ENCODE peak calls at places on chromosomes 7 and 10, in seven cellular contexts. I is IMR-90, P is gastrocnemius medialis, K is stomach, T is K562, A is AG04450, Y is GM23338. J is an unnamed sample. For H3K27me3, the result is how much of the 10 kb centered on the place peaks cover.

GRCh38 chr7:77933394-77933793 is 134.8 kb downstream of the PHTF2 start:
- DNase-seq in P (no peak), Y (no peak), K (no peak), T (peak), A (no peak), I (peak), J (no peak)

GRCh38 chr7:134502463-134502862 is 24.9 kb upstream of the AKR1B10 start:
- DNase-seq in Y (no peak), K (no peak), A (no peak), T (no peak), I (peak), P (peak), J (no peak)

GRCh38 chr10:131789516-131789915 is 111.3 kb upstream of the PPP2R2D start:
- DNase-seq in Y (no peak), K (peak), P (no peak), I (no peak), T (no peak), A (no peak), J (no peak)

GRCh38 chr10:80429521-80429966 is 21.2 kb downstream of the PRXL2A start:
- DNase-seq in A (no peak), T (no peak), K (peak), I (no peak), Y (no peak), P (no peak), J (no peak)

GRCh38 chr10:84613336-84614021 is 285.1 kb downstream of the CCSER2 start:
- DNase-seq in K (no peak), P (no peak), T (peak), I (no peak), Y (peak), A (no peak), J (no peak)

GRCh38 chr10:7159517-7159916 is 251.3 kb downstream of the SFMBT2 start:
- DNase-seq in Y (no peak), A (no peak), I (no peak), T (no peak), K (no peak), P (no peak), J (peak)

GRCh38 chr10:119489572-119490326 is 52.8 kb downstream of the RGS10 start:
- DNase-seq in K (peak), A (no peak), I (no peak), T (peak), Y (peak), P (no peak), J (peak)

GRCh38 chr7:159075563-159076238 is 69.0 kb downstream of the VIPR2 start:
- DNase-seq in I (no peak), K (no peak), T (no peak), P (no peak), A (no peak), Y (no peak), J (no peak)

GRCh38 chr10:119658274-119658673 is 7.1 kb downstream of the BAG3 start:
- DNase-seq in K (peak), T (peak), Y (peak), I (peak), A (peak), P (peak), J (no peak)

GRCh38 chr7:36159618-36160017 is 6.6 kb downstream of the EEPD1 start:
- DNase-seq in A (no peak), Y (no peak), P (no peak), I (no peak), K (no peak), T (no peak), J (no peak)

GRCh38 chr10:77837248-77837924 is 89.2 kb downstream of the DLG5 start:
- DNase-seq in Y (peak), I (peak), P (no peak), A (peak), K (peak), T (peak), J (peak)

GRCh38 chr7:6640246-6640721 is 3.2 kb downstream of the ZNF316 start:
- DNase-seq in I (peak), K (no peak), Y (peak), A (no peak), P (no peak), T (peak), J (no peak)

GRCh38 chr7:135321556-135321955 is 87.9 kb downstream of the STRA8 start:
- DNase-seq in A (no peak), I (peak), T (no peak), P (no peak), Y (no peak), K (no peak), J (no peak)

GRCh38 chr7:112572669-112573301 is 92.0 kb downstream of the LSMEM1 start:
- DNase-seq in Y (no peak), K (no peak), I (no peak), T (peak), P (no peak), A (no peak), J (no peak)

GRCh38 chr10:85231534-85232270 is 903.3 kb downstream of the CCSER2 start:
- DNase-seq in K (no peak), I (no peak), A (no peak), P (no peak), Y (no peak), T (no peak), J (no peak)

GRCh38 chr7:107972986-107973385 is 30.0 kb downstream of the LAMB1 start:
- DNase-seq in K (no peak), I (no peak), P (no peak), T (no peak), Y (no peak), A (no peak), J (no peak)

GRCh38 chr7:139731802-139732470 is 45.9 kb downstream of the HIPK2 start:
- DNase-seq in A (no peak), T (no peak), K (peak), Y (no peak), P (peak), I (peak), J (no peak)

GRCh38 chr7:41189866-41190265 is 513.0 kb downstream of the INHBA start:
- DNase-seq in A (peak), P (no peak), K (no peak), T (no peak), I (peak), Y (no peak), J (no peak)

GRCh38 chr7:158765020-158765419 is 60.4 kb upstream of the NCAPG2 start:
- DNase-seq in K (no peak), Y (no peak), I (no peak), A (no peak), P (no peak), T (no peak), J (no peak)

GRCh38 chr7:11726251-11727155 is 105.5 kb downstream of the THSD7A start:
- DNase-seq in K (no peak), I (peak), P (no peak), T (no peak), A (peak), Y (no peak), J (no peak)

GRCh38 chr7:150390206-150390605 is 11.1 kb downstream of the ZNF775 start:
- DNase-seq in A (no peak), Y (no peak), T (no peak), P (no peak), K (no peak), I (peak), J (no peak)

GRCh38 chr7:54115028-54115763 is 427.0 kb upstream of the VSTM2A start:
- DNase-seq in K (no peak), A (no peak), I (no peak), T (no peak), Y (no peak), P (no peak), J (no peak)

GRCh38 chr7:107687656-107688055 is 27.0 kb downstream of the SLC26A4 start:
- DNase-seq in A (no peak), Y (no peak), I (peak), K (no peak), P (no peak), T (no peak), J (no peak)

GRCh38 chr7:139328375-139328774 is 12.8 kb upstream of the FMC1 start:
- DNase-seq in A (peak), I (peak), P (no peak), K (no peak), T (no peak), Y (no peak), J (no peak)

GRCh38 chr7:23471090-23471859 is 984 bp upstream of the IGF2BP3 start:
- DNase-seq in P (no peak), A (no peak), I (peak), K (no peak), Y (peak), T (peak), J (no peak)
- H3K27me3 ChIP-seq in P (half or more), A (under half), I (under half), K (half or more), Y (under half), T (under half), J (half or more)

GRCh38 chr7:27105161-27106122 is 3.0 kb upstream of the HOXA2 start:
- DNase-seq in Y (no peak), A (no peak), T (no peak), P (no peak), K (no peak), I (peak), J (no peak)
- H3K27ac ChIP-seq in Y (no peak), A (peak), T (no peak), P (peak), K (peak), I (peak), J (no peak)

DNA sequence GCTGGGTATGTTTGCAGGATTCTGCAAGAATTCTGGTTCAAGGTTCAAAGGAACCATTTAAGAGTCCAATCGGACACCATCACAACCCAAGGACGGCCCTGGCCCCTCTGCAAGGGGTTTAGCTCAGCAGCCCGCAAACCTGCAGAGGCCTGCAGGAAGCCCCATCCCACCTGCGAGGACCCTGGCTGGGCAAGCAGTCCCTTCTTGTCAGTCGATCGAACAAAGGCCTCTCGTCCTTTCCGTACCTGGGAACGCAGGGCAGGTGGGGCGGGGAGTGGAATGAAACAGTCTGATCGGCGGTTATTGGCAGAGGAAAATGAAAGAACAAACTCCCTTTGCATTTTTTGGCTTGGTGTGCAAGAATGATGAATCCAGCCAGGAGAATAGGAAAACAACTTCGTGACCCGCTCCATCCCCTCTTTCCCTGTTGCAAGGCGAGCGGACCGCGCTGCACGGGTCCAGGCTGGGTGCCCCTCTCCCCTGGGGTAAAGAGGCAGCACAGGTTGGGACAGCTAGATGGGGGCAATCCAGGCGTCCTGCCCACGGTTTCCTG is 73.7 kb downstream of the INSIG1 start:
- DNase-seq in K (no peak), P (no peak), T (no peak), Y (peak), I (no peak), A (no peak), J (no peak)
- H3K27me3 ChIP-seq in K (half or more), P (half or more), T (under half), Y (half or more), I (half or more), A (half or more), J (under half)

GRCh38 chr7:33789871-33790270 is 115.5 kb upstream of the BMPER start:
- DNase-seq in T (no peak), P (no peak), I (peak), A (no peak), Y (no peak), K (no peak), J (no peak)
- H3K27ac ChIP-seq in T (no peak), P (no peak), I (no peak), A (no peak), Y (peak), K (no peak), J (no peak)

GRCh38 chr10:102229810-102230263 is 3.7 kb downstream of the ELOVL3 start:
- DNase-seq in P (peak), A (no peak), I (peak), K (peak), T (peak), Y (peak), J (peak)

GRCh38 chr10:102230861-102231356 is 4.8 kb downstream of the ELOVL3 start:
- DNase-seq in I (no peak), K (peak), A (no peak), Y (peak), T (peak), P (no peak), J (peak)

GRCh38 chr10:102230264-102230860 is 4.3 kb downstream of the ELOVL3 start:
- DNase-seq in A (no peak), I (peak), T (peak), K (peak), P (peak), Y (peak), J (peak)

GRCh38 chr10:102233997-102234396 is 7.3 kb downstream of the PITX3 start:
- DNase-seq in P (no peak), Y (no peak), A (no peak), I (no peak), K (no peak), T (no peak), J (no peak)

DNA sequence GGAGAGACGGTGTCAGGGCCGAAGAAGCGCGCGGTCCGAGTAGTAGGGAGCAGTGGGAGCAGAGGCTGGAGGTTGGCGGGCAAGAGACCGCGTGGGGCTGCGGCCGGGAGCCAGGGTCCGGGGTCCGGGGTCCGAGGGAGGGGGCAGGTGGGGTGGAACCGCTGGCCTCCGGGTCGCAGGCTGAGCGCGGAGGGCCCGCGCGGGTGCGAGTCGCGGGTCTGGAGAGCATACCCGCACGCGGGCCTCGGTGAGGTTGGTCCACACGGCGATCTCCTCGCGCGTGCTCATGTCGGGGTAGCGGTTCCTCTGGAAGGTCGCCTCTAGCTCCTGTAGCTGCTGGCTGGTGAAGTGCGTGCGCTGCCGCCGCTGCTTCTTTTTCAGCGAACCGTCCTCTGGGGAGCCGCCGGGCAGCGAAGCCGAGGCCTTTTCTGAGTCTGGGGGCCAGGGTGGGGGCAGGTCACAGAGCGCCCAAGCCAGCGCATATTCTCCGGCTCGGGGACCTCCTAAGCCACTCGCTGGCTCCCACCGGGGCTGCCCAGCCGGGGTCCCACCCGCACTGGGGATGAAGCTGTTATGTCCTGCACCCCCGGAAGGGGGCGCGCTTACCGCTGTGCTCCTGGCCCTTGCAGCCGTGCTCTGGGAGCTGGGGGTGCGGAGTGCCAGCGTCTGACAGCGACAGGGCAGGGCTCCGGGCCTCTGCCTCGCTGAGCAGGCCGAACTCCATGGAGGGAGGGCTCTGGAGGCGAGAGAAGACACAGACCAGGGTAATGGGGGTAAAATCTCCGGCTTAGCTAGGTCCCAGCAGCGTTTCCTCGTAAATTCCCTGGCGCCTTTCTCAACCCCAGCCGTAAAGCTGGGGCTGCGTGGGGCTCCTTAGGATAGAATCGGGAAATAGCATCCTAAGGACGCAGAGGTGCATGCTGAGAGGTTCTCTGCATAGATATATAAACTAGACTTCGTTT is 5.5 kb downstream of the ELOVL3 start:
- DNase-seq in A (no peak), P (no peak), T (peak), I (no peak), Y (peak), K (peak), J (peak)
- H3K27me3 ChIP-seq in A (under half), P (under half), T (under half), I (under half), Y (half or more), K (half or more), J (under half)

DNA sequence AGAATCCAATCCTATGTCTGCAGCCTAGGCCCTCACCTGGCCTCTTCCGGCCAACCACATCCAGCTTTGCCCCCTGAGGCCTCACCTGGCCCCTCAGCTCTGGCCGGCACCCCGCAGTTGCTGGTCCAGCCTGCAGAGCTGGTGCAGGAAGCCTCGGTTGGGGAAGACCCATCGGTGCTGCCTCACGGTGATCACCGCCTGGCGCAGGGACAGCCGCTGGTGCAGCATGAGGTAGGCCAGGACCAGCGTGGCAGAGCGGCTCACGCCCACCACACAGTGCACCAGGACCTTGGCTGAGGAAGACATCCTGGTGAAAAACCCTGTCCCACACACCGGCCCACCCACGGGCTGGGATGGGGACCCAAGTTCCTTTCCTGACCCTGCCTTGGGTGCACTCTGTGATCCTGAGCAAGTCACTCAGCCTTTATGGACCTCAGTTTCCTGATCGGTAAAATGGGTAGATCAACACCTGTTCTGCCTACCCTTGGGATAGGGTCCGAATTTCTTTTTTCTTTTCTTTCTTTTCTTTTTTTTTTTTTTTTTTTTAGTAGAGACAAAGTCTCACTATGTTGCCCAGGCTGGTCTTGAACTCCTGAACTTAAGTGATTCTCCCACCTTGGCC is 5.8 kb upstream of the SAMD8 start:
- DNase-seq in Y (no peak), A (no peak), P (no peak), T (no peak), I (no peak), K (peak), J (no peak)
- H3K27ac ChIP-seq in Y (peak), A (no peak), P (peak), T (no peak), I (no peak), K (no peak), J (no peak)

J was measured in CD4-positive, alpha-beta memory T cell.